ENCODE peak calls at places on chromosomes 3 and 15, in four cellular contexts. G is T-helper 9 cell, M is COLO829, W is globus pallidus. D is an unnamed sample.

GRCh38 chr3:158058775-158059174 is 47.4 kb downstream of the SHOX2 start:
- DNase-seq in W (no peak), G (no peak), M (no peak), D (no peak)

GRCh38 chr3:70728311-70728710 is 415.9 kb upstream of the MDFIC2 start:
- DNase-seq in W (no peak), G (no peak), M (no peak), D (peak)

GRCh38 chr3:10950476-10951294 is 41.9 kb upstream of the SLC6A1 start:
- DNase-seq in M (no peak), G (no peak), W (peak), D (peak)

GRCh38 chr15:42490743-42491539 is at the start of gene ZNF106:
- DNase-seq in W (peak), G (peak), M (peak), D (peak)

GRCh38 chr3:182609575-182610156 is 183.6 kb upstream of the ATP11B start:
- DNase-seq in W (no peak), G (no peak), M (no peak), D (no peak)

GRCh38 chr15:24924621-24925020 is 30.2 kb upstream of the SNRPN start:
- DNase-seq in W (no peak), M (no peak), G (no peak), D (no peak)

GRCh38 chr15:34049096-34049495 is 10.1 kb upstream of the AVEN start:
- DNase-seq in M (no peak), W (no peak), G (no peak), D (peak)

GRCh38 chr15:96323250-96324162 is 7.0 kb upstream of the NR2F2 start:
- DNase-seq in W (no peak), G (no peak), M (no peak), D (no peak)

GRCh38 chr3:43180027-43180426 is 74.1 kb upstream of the POMGNT2 start:
- DNase-seq in W (no peak), G (peak), M (no peak), D (peak)

GRCh38 chr3:160564949-160565441 is 376 bp downstream of the KPNA4 start:
- DNase-seq in M (no peak), W (no peak), G (peak), D (peak)

GRCh38 chr3:142595581-142595950 is 627 bp upstream of the PLS1 start:
- DNase-seq in W (no peak), M (peak), G (no peak), D (peak)

GRCh38 chr3:102195198-102195948 is 239.4 kb upstream of the ZPLD1 start:
- DNase-seq in G (no peak), M (no peak), W (no peak), D (no peak)

GRCh38 chr3:65338571-65338970 is 650.8 kb upstream of the ADAMTS9 start:
- DNase-seq in M (no peak), G (no peak), W (no peak), D (peak)

GRCh38 chr3:142053244-142053643 is 96.1 kb downstream of the TFDP2 start:
- DNase-seq in W (no peak), G (no peak), M (no peak), D (peak)

GRCh38 chr3:138450704-138451424 is 16.4 kb downstream of the ESYT3 start:
- DNase-seq in M (no peak), W (no peak), G (no peak), D (no peak)

GRCh38 chr3:43953375-43953774 is 262.6 kb downstream of the ABHD5 start:
- DNase-seq in M (no peak), G (no peak), W (no peak), D (no peak)

GRCh38 chr15:73464602-73465001 is 21.6 kb downstream of the REC114 start:
- DNase-seq in W (no peak), M (no peak), G (no peak), D (no peak)

GRCh38 chr15:33860749-33861148 is 107.5 kb upstream of the CHRM5 start:
- DNase-seq in M (peak), G (no peak), W (no peak), D (peak)

GRCh38 chr3:15467227-15468181 is 40.1 kb downstream of the EAF1 start:
- DNase-seq in M (no peak), W (no peak), G (no peak), D (no peak)

GRCh38 chr15:57334257-57334656 is 42.0 kb upstream of the CGNL1 start:
- DNase-seq in G (no peak), W (no peak), M (no peak), D (peak)

GRCh38 chr15:84915011-84915958 is 30.8 kb downstream of the SLC28A1 start:
- DNase-seq in G (no peak), W (no peak), M (peak), D (peak)

D was measured in iris pigment epithelial cell.